ENCODE peak calls at places on chromosome 13, in ten cellular contexts. W is hepatocyte, U is neuronal stem cell, I is adrenal gland, N is cardiac muscle cell, C is colonic mucosa, O is endodermal cell, A is OCI-LY7, K is heart right ventricle, L is uterus. H is an unnamed sample. For H3K4me1, the result is how much of the 10 kb centered on the place peaks cover.

GRCh38 chr13:59494560-59494970 is 669.2 kb downstream of the DIAPH3 start:
- DNase-seq in W (no peak), U (no peak), I (peak), N (peak), C (no peak), O (peak), A (no peak), K (peak), L (no peak), H (peak)

GRCh38 chr13:26186995-26187394 is 35.1 kb downstream of the RNF6 start:
- DNase-seq in W (no peak), U (no peak), I (peak), N (no peak), C (no peak), O (peak), A (no peak), K (no peak), L (no peak), H (peak)

GRCh38 chr13:26377038-26377437 is 123.1 kb downstream of the CDK8 start:
- DNase-seq in W (peak), U (peak), I (no peak), N (peak), C (no peak), O (peak), A (peak), K (no peak), L (no peak), H (no peak)

GRCh38 chr13:49308104-49308875 is 60.6 kb downstream of the CDADC1 start:
- DNase-seq in W (peak), U (no peak), I (peak), N (peak), C (peak), O (no peak), A (no peak), K (peak), L (peak), H (peak)

GRCh38 chr13:76474356-76474755 is 411.8 kb downstream of the KCTD12 start:
- DNase-seq in W (no peak), U (no peak), I (no peak), N (peak), C (no peak), O (no peak), A (no peak), K (no peak), L (no peak), H (no peak)

GRCh38 chr13:75907044-75907443 is 270.9 kb downstream of the LMO7 start:
- DNase-seq in W (no peak), U (no peak), I (no peak), N (no peak), C (no peak), O (peak), A (no peak), K (no peak), L (no peak), H (no peak)

GRCh38 chr13:43159007-43159406 is 135.6 kb downstream of the DNAJC15 start:
- DNase-seq in W (no peak), U (no peak), I (no peak), N (peak), C (no peak), O (no peak), A (no peak), K (no peak), L (no peak), H (no peak)

GRCh38 chr13:51552027-51552426 is 32.2 kb upstream of the WDFY2 start:
- DNase-seq in W (no peak), U (no peak), I (no peak), N (no peak), C (no peak), O (no peak), A (no peak), K (no peak), L (no peak), H (peak)

GRCh38 chr13:38255600-38255999 is 94.1 kb upstream of the UFM1 start:
- DNase-seq in W (no peak), U (no peak), I (no peak), N (no peak), C (no peak), O (no peak), A (no peak), K (no peak), L (no peak), H (no peak)

GRCh38 chr13:27354379-27354778 is 70.0 kb upstream of the GTF3A start:
- DNase-seq in W (no peak), U (no peak), I (no peak), N (peak), C (no peak), O (no peak), A (no peak), K (no peak), L (no peak), H (no peak)

GRCh38 chr13:114078501-114079451 is 53.6 kb downstream of the RASA3 start:
- DNase-seq in W (peak), U (no peak), I (peak), N (peak), C (no peak), O (peak), A (no peak), K (no peak), L (peak), H (peak)

GRCh38 chr13:75763511-75763910 is 127.4 kb downstream of the LMO7 start:
- DNase-seq in W (no peak), U (no peak), I (no peak), N (no peak), C (no peak), O (no peak), A (no peak), K (no peak), L (no peak), H (no peak)

GRCh38 chr13:73061478-73062275 is 2.9 kb downstream of the KLF5 start:
- DNase-seq in W (peak), U (no peak), I (no peak), N (no peak), C (peak), O (peak), A (no peak), K (no peak), L (no peak), H (no peak)
- H3K4me3 ChIP-seq in W (peak), U (no peak), I (no peak), N (no peak), C (peak), O (peak), A (no peak), K (peak), L (no peak), H (no peak)

GRCh38 chr13:47287291-47287751 is 390.5 kb upstream of the HTR2A start:
- DNase-seq in W (no peak), U (no peak), I (no peak), N (no peak), C (no peak), O (no peak), A (no peak), K (no peak), L (no peak), H (no peak)
- H3K4me1 ChIP-seq in W (under half), U (under half), I (under half), N (under half), C (under half), O (under half), A (under half), K (under half), L (under half), H (under half)

DNA sequence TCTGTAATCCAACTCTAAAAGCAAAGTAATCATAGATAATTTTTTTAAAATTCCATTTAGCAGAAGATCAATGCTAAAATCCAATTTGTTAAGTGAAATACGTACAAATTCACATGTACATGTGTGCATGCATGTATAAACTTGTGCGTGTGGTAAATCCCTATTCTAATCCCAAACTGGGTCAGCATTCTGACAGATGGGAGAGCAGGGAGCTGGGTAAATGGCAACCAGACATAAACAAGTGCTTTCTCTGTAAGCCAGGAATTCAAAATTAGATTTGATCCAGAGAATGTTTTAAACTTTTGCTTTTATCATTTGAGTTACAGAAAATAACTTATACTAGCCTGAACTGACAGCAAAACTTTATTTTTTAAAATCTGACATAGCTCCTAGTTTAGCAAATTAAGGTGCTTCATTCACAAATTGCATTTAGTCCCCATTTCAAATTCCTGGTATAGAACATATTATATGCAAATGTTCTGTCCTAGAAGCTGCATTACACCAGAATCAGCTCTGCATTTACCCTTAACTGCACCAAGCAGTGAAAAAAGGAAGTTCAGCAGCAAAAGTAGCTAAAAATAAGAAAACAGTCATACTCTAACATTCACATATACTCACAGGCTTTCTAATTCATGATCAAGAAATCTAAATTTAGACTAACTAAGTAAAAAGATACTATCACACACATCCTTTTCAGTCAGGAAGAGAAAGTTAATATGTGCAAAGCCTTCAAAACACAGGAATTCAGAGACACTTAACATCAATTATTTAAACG is 32.6 kb downstream of the UBL3 start:
- DNase-seq in W (no peak), U (no peak), I (no peak), N (no peak), C (no peak), O (no peak), A (peak), K (no peak), L (no peak), H (no peak)
- H3K4me3 ChIP-seq in W (no peak), U (no peak), I (no peak), N (no peak), C (no peak), O (peak), A (no peak), K (no peak), L (no peak), H (no peak)

GRCh38 chr13:110471156-110471832 is 90.2 kb downstream of the RAB20 start:
- DNase-seq in W (no peak), U (no peak), I (peak), N (no peak), C (peak), O (no peak), A (no peak), K (no peak), L (no peak), H (no peak)

GRCh38 chr13:110471833-110472162 is 89.7 kb downstream of the RAB20 start:
- DNase-seq in W (no peak), U (no peak), I (peak), N (peak), C (peak), O (no peak), A (peak), K (peak), L (no peak), H (no peak)

GRCh38 chr13:110474713-110475112 is 86.8 kb downstream of the RAB20 start:
- DNase-seq in W (no peak), U (no peak), I (no peak), N (no peak), C (no peak), O (no peak), A (no peak), K (no peak), L (no peak), H (no peak)

GRCh38 chr13:110475117-110475516 is 86.4 kb downstream of the RAB20 start:
- DNase-seq in W (no peak), U (no peak), I (no peak), N (no peak), C (no peak), O (no peak), A (no peak), K (no peak), L (no peak), H (no peak)

GRCh38 chr13:110472904-110473563 is 88.5 kb downstream of the RAB20 start:
- DNase-seq in W (no peak), U (no peak), I (no peak), N (no peak), C (no peak), O (no peak), A (peak), K (no peak), L (no peak), H (peak)
- H3K4me1 ChIP-seq in W (under half), U (under half), I (under half), N (under half), C (under half), O (under half), A (under half), K (under half), L (under half), H (under half)

GRCh38 chr13:30572859-30573275 is 44.9 kb upstream of the USPL1 start:
- DNase-seq in W (peak), U (no peak), I (no peak), N (peak), C (no peak), O (no peak), A (peak), K (peak), L (no peak), H (no peak)
- H3K4me3 ChIP-seq in W (peak), U (no peak), I (no peak), N (no peak), C (no peak), O (no peak), A (peak), K (peak), L (peak), H (no peak)

DNA sequence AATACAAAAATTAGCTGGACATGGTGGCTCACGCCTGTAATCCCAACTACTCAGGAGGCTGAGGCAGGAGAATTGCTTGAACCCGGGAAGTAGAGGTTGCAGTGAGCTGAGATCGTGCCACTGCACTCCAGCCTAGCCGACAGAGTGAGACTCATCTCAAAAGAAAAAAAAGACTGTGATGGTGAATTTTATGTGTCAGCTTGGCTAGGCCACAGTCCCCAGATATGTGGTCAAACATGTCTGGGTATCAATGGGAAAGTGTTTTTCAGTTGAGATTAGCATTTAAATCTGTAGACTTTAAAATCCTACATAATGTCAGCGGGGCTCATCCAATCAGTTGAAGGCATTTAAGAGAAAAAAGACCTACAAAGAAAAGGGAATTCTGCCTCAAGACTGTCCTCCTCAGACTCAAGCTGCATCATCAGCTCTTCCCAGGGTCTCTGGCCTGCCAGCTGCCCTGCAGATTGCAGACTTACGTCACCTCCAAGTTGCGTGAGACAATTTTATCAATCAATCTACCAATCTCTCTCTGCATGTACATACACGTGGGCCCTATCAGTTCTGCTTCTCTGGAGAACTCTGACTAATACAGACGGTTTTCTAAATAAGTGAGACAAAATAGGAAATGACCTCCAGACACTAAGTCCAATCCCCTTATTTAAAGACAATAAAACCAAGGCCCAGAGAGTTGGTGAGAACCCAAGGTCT is 99.3 kb downstream of the ABCC4 start:
- DNase-seq in W (no peak), U (no peak), I (no peak), N (peak), C (no peak), O (no peak), A (no peak), K (no peak), L (no peak), H (no peak)
- H3K4me1 ChIP-seq in W (under half), U (under half), I (under half), N (under half), C (under half), O (under half), A (under half), K (under half), L (under half), H (under half)

GRCh38 chr13:39566216-39566869 is 36.6 kb downstream of the LHFPL6 start:
- DNase-seq in W (no peak), U (no peak), I (no peak), N (no peak), C (no peak), O (no peak), A (no peak), K (no peak), L (no peak), H (no peak)
- H3K4me3 ChIP-seq in W (no peak), U (no peak), I (no peak), N (no peak), C (no peak), O (no peak), A (no peak), K (no peak), L (no peak), H (no peak)

DNA sequence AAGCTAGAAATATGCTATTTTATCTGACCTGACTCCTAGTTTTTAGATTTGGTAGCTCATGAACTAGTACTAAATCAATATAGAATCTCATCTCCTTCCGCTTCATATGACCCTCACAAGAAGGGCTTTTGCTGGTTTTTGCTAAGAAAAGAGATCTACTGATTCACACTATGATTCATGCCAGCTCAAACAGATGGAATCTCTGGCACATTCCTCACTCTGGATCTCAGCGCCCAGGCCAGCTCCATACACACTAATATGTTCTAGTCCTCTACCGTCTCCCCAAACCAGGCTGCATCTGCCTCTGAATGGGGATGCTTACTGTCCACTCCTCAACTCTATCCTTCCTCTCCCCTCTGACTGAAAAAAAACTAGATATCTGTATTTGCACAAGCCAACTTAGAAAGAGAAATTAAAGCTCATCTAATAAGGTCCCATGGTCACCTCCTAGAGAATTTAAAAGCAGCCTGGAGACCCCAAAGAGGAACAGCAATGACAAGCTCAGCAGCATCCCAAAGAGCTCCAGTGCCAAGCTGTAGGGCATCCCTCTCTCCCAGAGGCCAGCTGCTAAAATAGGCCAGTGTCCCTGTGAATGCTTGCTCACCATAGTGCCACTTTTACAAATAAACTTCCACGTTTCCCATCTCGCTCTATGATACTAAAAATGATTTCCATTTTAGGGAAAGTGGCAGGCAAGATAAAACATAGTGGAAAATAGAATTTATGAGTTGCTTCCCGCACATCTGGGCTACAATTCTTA is 74.9 kb downstream of the LHFPL6 start:
- DNase-seq in W (no peak), U (no peak), I (peak), N (peak), C (no peak), O (no peak), A (no peak), K (no peak), L (peak), H (no peak)
- H3K4me1 ChIP-seq in W (under half), U (under half), I (under half), N (under half), C (under half), O (under half), A (under half), K (half or more), L (under half), H (under half)

H was measured in body of pancreas.